ENCODE peak calls at places on chromosomes 7 and 10, in seven cellular contexts. B is cardiac fibroblast, G is GM12865, S is Calu3, D is HepG2, T is Peyer's patch, C is tibial nerve. X is an unnamed sample.
A peak's percentile ranks its signal among the peaks of the same experiment; 100 is the strongest.

GRCh38 chr7:155206286-155207020 is 91.2 kb upstream of the INSIG1 start:
- DNase-seq in G (peak; percentile 93), T (peak; percentile 52), B (peak; percentile 95), S (no peak), C (peak; percentile 33), D (no peak), X (no peak)

GRCh38 chr10:119139464-119140067 is 25.9 kb downstream of the SFXN4 start:
- DNase-seq in G (peak; percentile 43), T (peak; percentile 63), B (peak; percentile 37), C (no peak), S (peak; percentile 8), D (peak; percentile 28), X (peak; percentile 17)

GRCh38 chr10:71667374-71667750 is 52.2 kb downstream of the C10orf105 start:
- DNase-seq in G (peak; percentile 36), C (no peak), T (no peak), S (no peak), D (no peak), B (no peak), X (no peak)

GRCh38 chr7:75870557-75870956 is 8.3 kb upstream of the RHBDD2 start:
- DNase-seq in T (no peak), G (no peak), B (no peak), S (no peak), D (no peak), C (no peak), X (no peak)

GRCh38 chr7:325811-326210 is 35.8 kb downstream of the FOXL3 start:
- DNase-seq in T (no peak), B (no peak), S (no peak), G (no peak), D (no peak), C (no peak), X (no peak)

GRCh38 chr7:41969713-41970112 is 266.8 kb upstream of the INHBA start:
- DNase-seq in C (no peak), B (peak; percentile 50), G (no peak), S (no peak), T (no peak), D (no peak), X (no peak)

GRCh38 chr7:91041901-91042457 is 222.3 kb upstream of the FZD1 start:
- DNase-seq in C (no peak), G (no peak), T (no peak), B (peak; percentile 27), S (no peak), D (no peak), X (no peak)

GRCh38 chr7:6008668-6009611 is at the start of the genes AIMP2 and PMS2:
- DNase-seq in G (peak; percentile 98), S (peak; percentile 99), C (peak; percentile 98), D (peak; percentile 99), T (peak; percentile 98), B (peak; percentile 99), X (peak; percentile 95)

GRCh38 chr10:87053577-87054181 is 33.6 kb downstream of the FAM25A start:
- DNase-seq in G (no peak), D (no peak), T (no peak), B (no peak), S (no peak), C (no peak), X (no peak)

GRCh38 chr10:78458983-78459638 is 425.4 kb downstream of the RPS24 start:
- DNase-seq in G (no peak), S (peak; percentile 38), B (peak; percentile 75), D (peak; percentile 99), C (no peak), T (no peak), X (no peak)

GRCh38 chr10:47397256-47397655 is 13.2 kb upstream of the ZNF488 start:
- DNase-seq in S (no peak), T (no peak), D (no peak), B (no peak), G (no peak), C (no peak), X (no peak)

GRCh38 chr10:62726142-62726541 is 78.4 kb upstream of the ADO start:
- DNase-seq in C (no peak), S (no peak), D (no peak), T (no peak), G (peak; percentile 80), B (no peak), X (no peak)

GRCh38 chr7:133513608-133514007 is 260.7 kb downstream of the EXOC4 start:
- DNase-seq in C (no peak), D (no peak), G (no peak), S (no peak), B (peak; percentile 91), T (no peak), X (no peak)

GRCh38 chr7:67618569-67619543 is 622.2 kb downstream of the TYW1 start:
- DNase-seq in G (no peak), D (no peak), S (no peak), C (peak; percentile 34), B (no peak), T (no peak), X (no peak)
- TF ChIP-seq CTCF in G (no peak), D (peak; percentile 44), S (no peak), C (no peak), B (no peak), T (no peak), X (peak; percentile 37)

DNA sequence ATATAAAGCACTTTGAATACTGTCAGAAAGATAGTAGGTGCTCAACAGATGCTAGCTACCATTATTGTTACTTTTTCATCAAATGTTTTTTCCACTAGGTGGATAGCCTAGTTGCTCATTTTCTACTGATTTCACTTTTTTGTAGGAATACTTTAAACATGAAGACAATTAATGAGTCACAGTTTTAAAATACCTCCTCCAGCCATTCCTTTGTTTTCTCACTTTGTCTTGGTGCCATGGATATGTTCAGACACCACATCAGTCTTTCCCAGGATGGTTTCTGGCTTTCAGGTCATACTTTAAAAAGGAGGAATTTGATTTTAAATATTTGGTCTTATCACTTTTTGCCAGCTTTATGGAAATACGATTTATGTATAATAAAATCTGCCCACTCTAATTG is 147.1 kb upstream of the MGMT start:
- DNase-seq in S (no peak), B (no peak), D (no peak), G (no peak), T (no peak), C (no peak), X (no peak)
- TF ChIP-seq CTCF in S (no peak), B (no peak), D (no peak), G (no peak), T (no peak), C (no peak), X (no peak)

GRCh38 chr10:100814751-100815474 is 69.5 kb downstream of the PAX2 start:
- DNase-seq in S (no peak), C (no peak), G (no peak), D (no peak), T (no peak), B (no peak), X (no peak)

GRCh38 chr10:100816671-100817070 is 71.3 kb downstream of the PAX2 start:
- DNase-seq in C (no peak), S (no peak), G (no peak), B (no peak), D (no peak), T (no peak), X (no peak)

GRCh38 chr10:100819424-100819823 is 74.0 kb downstream of the PAX2 start:
- DNase-seq in G (no peak), S (no peak), B (no peak), T (no peak), D (no peak), C (no peak), X (no peak)

GRCh38 chr10:100812978-100813377 is 67.6 kb downstream of the PAX2 start:
- DNase-seq in G (no peak), D (no peak), S (peak; percentile 18), C (no peak), B (no peak), T (no peak), X (no peak)

GRCh38 chr10:100817268-100817839 is 72.0 kb downstream of the PAX2 start:
- DNase-seq in T (no peak), S (no peak), B (no peak), C (no peak), D (no peak), G (no peak), X (no peak)
- TF ChIP-seq CTCF in T (no peak), S (no peak), B (no peak), C (no peak), D (peak; percentile 63), G (no peak), X (peak; percentile 70)

DNA sequence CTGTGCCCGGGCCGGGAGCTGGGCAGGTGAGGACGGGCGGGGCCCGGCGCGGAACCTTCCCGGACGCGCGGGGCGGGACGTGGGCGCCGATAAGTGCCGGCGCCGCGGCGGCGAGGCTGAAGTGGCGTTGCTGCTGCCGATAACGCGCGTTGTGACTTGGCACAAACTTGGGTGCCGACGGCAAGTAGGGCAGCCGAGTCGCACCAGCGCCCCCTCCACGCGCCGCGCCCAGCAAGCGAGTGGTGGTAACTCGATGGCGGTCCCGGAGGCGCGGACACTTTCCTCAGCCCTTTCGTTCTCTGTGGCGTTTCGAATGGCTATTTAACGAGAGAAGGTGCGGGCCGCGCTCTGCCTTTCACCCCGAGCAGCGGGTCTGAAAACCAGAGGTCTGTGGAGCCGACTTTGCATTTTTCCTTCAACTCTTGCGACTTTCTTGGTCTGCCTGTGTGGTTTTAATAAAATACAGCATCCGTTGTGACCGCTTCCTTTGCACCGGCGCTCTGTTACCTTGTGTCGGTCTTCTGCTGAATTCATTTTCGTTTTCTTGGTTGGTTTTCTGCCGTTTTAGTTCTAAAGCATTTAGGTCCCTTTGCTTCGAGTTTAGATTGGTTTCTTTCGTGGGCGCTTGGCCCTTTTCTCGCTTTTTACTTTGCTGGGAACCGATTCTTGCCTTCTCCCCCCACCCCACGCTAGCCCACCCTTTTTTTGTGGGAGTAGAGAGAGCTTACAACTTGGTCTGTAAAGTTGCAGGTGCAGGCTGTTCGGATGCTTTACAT is 704 bp downstream of the STK17A start:
- DNase-seq in T (peak; percentile 84), D (peak; percentile 25), G (peak; percentile 84), B (peak; percentile 56), S (peak; percentile 81), C (peak; percentile 30), X (peak; percentile 55)
- TF ChIP-seq CTCF in T (no peak), D (peak; percentile 61), G (peak; percentile 10), B (no peak), S (peak; percentile 14), C (no peak), X (peak; percentile 31)

GRCh38 chr10:44517635-44518034 is 132.7 kb upstream of the CXCL12 start:
- DNase-seq in G (peak; percentile 19), B (peak; percentile 13), S (no peak), C (no peak), T (no peak), D (peak; percentile 10), X (no peak)
- TF ChIP-seq CTCF in G (peak; percentile 52), B (no peak), S (no peak), C (no peak), T (no peak), D (peak; percentile 36), X (no peak)

DNA sequence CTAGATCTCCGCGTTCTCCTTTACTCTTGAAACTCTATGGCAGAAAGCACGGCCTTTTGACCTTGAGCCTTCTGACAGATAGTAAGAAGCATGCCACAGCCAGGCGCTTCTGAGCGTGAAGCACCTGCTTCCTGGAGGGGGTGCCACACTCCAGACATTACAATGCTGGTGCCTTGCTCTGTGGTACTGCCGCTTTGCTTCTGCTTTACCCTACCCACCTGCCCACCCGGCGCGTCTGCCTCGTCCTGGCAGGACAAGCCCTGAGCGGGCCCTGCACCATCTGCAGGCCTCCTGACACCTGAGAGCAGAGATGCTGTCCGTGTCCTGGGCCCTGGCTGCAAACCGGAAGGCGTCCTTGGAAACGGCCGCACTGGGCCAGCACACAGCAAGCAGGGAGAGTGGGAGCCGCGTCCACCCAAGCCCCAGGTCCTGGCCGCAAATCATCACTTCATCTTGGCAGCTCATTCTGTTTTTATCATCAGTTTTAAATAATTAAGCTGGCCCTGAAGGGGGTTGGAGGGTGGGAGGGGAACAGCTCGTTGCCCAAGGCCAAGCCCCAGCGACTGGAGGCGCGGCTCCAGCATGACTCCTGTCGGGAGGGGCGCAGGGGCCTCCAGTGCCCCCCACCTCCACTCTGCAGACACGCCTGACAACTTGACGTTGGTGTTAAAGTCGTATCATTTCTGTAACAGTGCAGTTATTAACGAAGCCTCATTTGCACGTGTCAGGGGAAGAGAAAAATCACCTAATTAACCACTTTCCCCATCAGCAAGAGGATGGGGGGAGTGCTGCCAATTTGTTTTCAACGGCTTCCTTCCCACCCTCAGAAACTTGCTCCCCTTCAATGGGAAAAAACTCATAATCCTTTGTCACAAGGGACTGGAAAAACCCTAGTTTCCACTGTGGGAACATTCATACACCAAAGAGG is 132.2 kb downstream of the MAD1L1 start:
- DNase-seq in T (no peak), D (peak; percentile 58), B (no peak), G (peak; percentile 84), S (no peak), C (no peak), X (no peak)
- TF ChIP-seq CTCF in T (no peak), D (peak; percentile 79), B (no peak), G (peak; percentile 35), S (no peak), C (no peak), X (no peak)

X was measured in progenitor cell of endocrine pancreas.